ENCODE peak calls at places on chromosomes 12 and 14, in four cellular contexts. W is NCI-H345; K is mesendoderm; B is CD8-positive, alpha-beta memory T cell. I is an unnamed sample.

GRCh38 chr12:123614531-123614930 is 12.6 kb downstream of the DDX55 start:
- DNase-seq in W (no peak), K (no peak), B (no peak), I (no peak)

GRCh38 chr12:84455598-84455997 is 457.0 kb downstream of the SLC6A15 start:
- DNase-seq in W (no peak), K (no peak), B (no peak), I (no peak)

GRCh38 chr12:27060740-27061139 is 21.6 kb downstream of the C12orf71 start:
- DNase-seq in W (no peak), K (no peak), B (no peak), I (no peak)

GRCh38 chr12:6790496-6791150 is 1.3 kb downstream of the CD4 start:
- DNase-seq in W (no peak), K (no peak), B (no peak), I (peak)

GRCh38 chr14:60276347-60276746 is 27.3 kb downstream of the PPM1A start:
- DNase-seq in W (no peak), K (no peak), B (no peak), I (no peak)

GRCh38 chr12:120090211-120090610 is 26.3 kb downstream of the RAB35 start:
- DNase-seq in W (no peak), K (no peak), B (no peak), I (no peak)

GRCh38 chr12:50661300-50662120 is 102.4 kb upstream of the ATF1 start:
- DNase-seq in W (no peak), K (no peak), B (no peak), I (peak)

GRCh38 chr12:122061253-122061652 is 17.3 kb upstream of the MLXIP start:
- DNase-seq in W (no peak), K (no peak), B (no peak), I (no peak)

I was measured in ELF-1.